ENCODE peak calls at places on chromosome 19, in five cellular contexts. N is smooth muscle cell of the brain vasculature, E is HuH-7.5, R is IMR-90, P is left lung. Z is an unnamed sample.

GRCh38 chr19:47095707-47096704 is 17.6 kb downstream of the ZC3H4 start:
- DNase-seq in N (no peak), E (peak), R (no peak), P (peak), Z (peak)

GRCh38 chr19:8489591-8490394 is 12.6 kb downstream of the PRAM1 start:
- DNase-seq in N (no peak), E (no peak), R (no peak), P (peak), Z (no peak)

GRCh38 chr19:11504502-11505031 is 1.1 kb downstream of the ZNF653 start:
- DNase-seq in N (no peak), E (no peak), R (no peak), P (no peak), Z (no peak)

GRCh38 chr19:36054733-36055686 is at the start of gene WDR62:
- DNase-seq in N (peak), E (peak), R (no peak), P (peak), Z (peak)

GRCh38 chr19:10828981-10829821 is 6.8 kb downstream of the TMED1 start:
- DNase-seq in N (no peak), E (no peak), R (no peak), P (peak), Z (peak)

GRCh38 chr19:41951686-41952172 is 7.4 kb downstream of the RABAC1 start:
- DNase-seq in N (no peak), E (peak), R (peak), P (peak), Z (peak)

GRCh38 chr19:55257461-55258411 is 1.1 kb downstream of the PPP6R1 start:
- DNase-seq in N (no peak), E (peak), R (peak), P (peak), Z (no peak)

GRCh38 chr19:28644261-28644660 is 568.7 kb downstream of the UQCRFS1 start:
- DNase-seq in N (no peak), E (no peak), R (no peak), P (no peak), Z (no peak)

GRCh38 chr19:5799247-5800241 is 5.3 kb upstream of the NRTN start:
- DNase-seq in N (no peak), E (no peak), R (no peak), P (no peak), Z (no peak)

GRCh38 chr19:5953680-5954213 is 24.2 kb downstream of the RANBP3 start:
- DNase-seq in N (no peak), E (no peak), R (no peak), P (no peak), Z (no peak)

GRCh38 chr19:47097396-47098217 is 16.0 kb downstream of the ZC3H4 start:
- DNase-seq in N (no peak), E (no peak), R (no peak), P (peak), Z (no peak)

GRCh38 chr19:15463865-15464371 is 426 bp downstream of the RASAL3 start:
- DNase-seq in N (no peak), E (no peak), R (no peak), P (peak), Z (no peak)

GRCh38 chr19:32401992-32402391 is 3.6 kb upstream of the DPY19L3 start:
- DNase-seq in N (no peak), E (no peak), R (no peak), P (no peak), Z (no peak)

GRCh38 chr19:46447824-46448223 is 19.1 kb upstream of the PNMA8C start:
- DNase-seq in N (no peak), E (no peak), R (no peak), P (no peak), Z (no peak)

GRCh38 chr19:14383898-14384669 is 2.8 kb downstream of the ADGRE5 start:
- DNase-seq in N (no peak), E (no peak), R (peak), P (no peak), Z (no peak)

GRCh38 chr19:28150129-28150528 is 1062.8 kb downstream of the UQCRFS1 start:
- DNase-seq in N (no peak), E (no peak), R (no peak), P (no peak), Z (no peak)

GRCh38 chr19:40614595-40615411 is 13.6 kb downstream of the LTBP4 start:
- DNase-seq in N (peak), E (no peak), R (peak), P (peak), Z (peak)

GRCh38 chr19:18507727-18508440 is 14.0 kb downstream of the ELL start:
- DNase-seq in N (no peak), E (peak), R (peak), P (no peak), Z (no peak)

GRCh38 chr19:12779162-12779993 is 4.0 kb upstream of the HOOK2 start:
- DNase-seq in N (no peak), E (no peak), R (peak), P (no peak), Z (no peak)

GRCh38 chr19:47369923-47370625 is 21.0 kb downstream of the DHX34 start:
- DNase-seq in N (peak), E (no peak), R (peak), P (peak), Z (no peak)

GRCh38 chr19:32387701-32388392 is 17.7 kb upstream of the DPY19L3 start:
- DNase-seq in N (no peak), E (no peak), R (peak), P (no peak), Z (no peak)

GRCh38 chr19:16903347-16903746 is 14.5 kb downstream of the F2RL3 start:
- DNase-seq in N (no peak), E (no peak), R (no peak), P (no peak), Z (no peak)

GRCh38 chr19:49929611-49930482 is 543 bp upstream of the NUP62 start:
- DNase-seq in N (peak), E (peak), R (peak), P (peak), Z (peak)

GRCh38 chr19:18999016-18999758 is 34.1 kb downstream of the SUGP2 start:
- DNase-seq in N (no peak), E (no peak), R (peak), P (peak), Z (no peak)

GRCh38 chr19:44875666-44876418 is 15.2 kb upstream of the TOMM40 start:
- DNase-seq in N (no peak), E (no peak), R (peak), P (no peak), Z (no peak)

GRCh38 chr19:42199440-42200115 is 17.9 kb downstream of the DEDD2 start:
- DNase-seq in N (no peak), E (no peak), R (no peak), P (peak), Z (no peak)

GRCh38 chr19:10518444-10519361 is 1.5 kb upstream of the S1PR5 start:
- DNase-seq in N (no peak), E (no peak), R (no peak), P (no peak), Z (no peak)

GRCh38 chr19:17718467-17718987 is 753 bp upstream of the MAP1S start:
- DNase-seq in N (no peak), E (no peak), R (no peak), P (no peak), Z (no peak)

GRCh38 chr19:33064778-33065550 is at the start of gene RHPN2:
- DNase-seq in N (no peak), E (peak), R (peak), P (peak), Z (peak)

GRCh38 chr19:6536138-6536671 is 5.4 kb downstream of the TNFSF9 start:
- DNase-seq in N (no peak), E (peak), R (no peak), P (no peak), Z (peak)

GRCh38 chr19:6045108-6045507 is 65.2 kb downstream of the RFX2 start:
- DNase-seq in N (no peak), E (no peak), R (no peak), P (no peak), Z (no peak)

GRCh38 chr19:47623921-47624391 is 15.0 kb downstream of the BICRA start:
- DNase-seq in N (no peak), E (no peak), R (no peak), P (peak), Z (peak)

GRCh38 chr19:56079609-56080008 is 41.5 kb downstream of the ZNF787 start:
- DNase-seq in N (no peak), E (no peak), R (no peak), P (no peak), Z (no peak)